ENCODE peak calls at places on chromosomes 5 and 9, in ten cellular contexts. W is T follicular helper cell; X is activated CD4-positive, alpha-beta T cell treated with anti-CD3 and anti-CD28 coated beads, Interleukin-2, amount 50 U/mL, for 24 hours; Q is natural killer cell treated with Interleukin-12 subunit alpha and Interleukin-12 subunit beta and Interleukin-15 and Interleukin-18, amount 100 ng/mL, for 72 hours; E is EH; C is MM.1S; Z is adrenal gland; N is CD8-positive, alpha-beta memory T cell; G is SJSA1; U is LoVo. I is an unnamed sample.

GRCh38 chr5:88393721-88394530 is 125.3 kb upstream of the TMEM161B start:
- DNase-seq in W (no peak), X (no peak), Q (no peak), E (no peak), C (no peak), Z (no peak), N (no peak), G (no peak), U (no peak), I (no peak)

GRCh38 chr9:90099262-90099982 is 494.6 kb downstream of the GADD45G start:
- DNase-seq in W (no peak), X (no peak), Q (no peak), E (peak; percentile 2), C (peak; percentile 13), Z (no peak), N (no peak), G (no peak), U (peak; percentile 12), I (no peak)

GRCh38 chr5:38780950-38781349 is 64.9 kb upstream of the OSMR start:
- DNase-seq in W (no peak), X (no peak), Q (no peak), E (peak; percentile 77), C (no peak), Z (peak; percentile 84), N (no peak), G (peak; percentile 77), U (peak; percentile 21), I (no peak)

GRCh38 chr9:36018755-36019720 is 17.7 kb upstream of the RECK start:
- DNase-seq in W (no peak), X (no peak), Q (no peak), E (peak; percentile 85), C (no peak), Z (no peak), N (no peak), G (no peak), U (no peak), I (no peak)

GRCh38 chr9:89750117-89750551 is 145.3 kb downstream of the GADD45G start:
- DNase-seq in W (no peak), X (no peak), Q (peak; percentile 35), E (no peak), C (no peak), Z (no peak), N (no peak), G (no peak), U (no peak), I (no peak)

GRCh38 chr9:7368410-7369292 is 430.9 kb downstream of the DMAC1 start:
- DNase-seq in W (no peak), X (no peak), Q (no peak), E (peak; percentile 76), C (no peak), Z (peak; percentile 55), N (no peak), G (no peak), U (no peak), I (no peak)

GRCh38 chr5:71719092-71719964 is at the start of gene CARTPT:
- DNase-seq in W (no peak), X (no peak), Q (no peak), E (peak; percentile 28), C (no peak), Z (peak; percentile 84), N (no peak), G (no peak), U (no peak), I (no peak)

GRCh38 chr5:95725937-95726810 is 5.0 kb upstream of the RHOBTB3 start:
- DNase-seq in W (no peak), X (no peak), Q (no peak), E (peak; percentile 83), C (peak; percentile 86), Z (no peak), N (no peak), G (no peak), U (no peak), I (no peak)

GRCh38 chr9:35617548-35617947 is 665 bp downstream of the CD72 start:
- DNase-seq in W (no peak), X (no peak), Q (no peak), E (no peak), C (no peak), Z (no peak), N (no peak), G (no peak), U (no peak), I (no peak)

GRCh38 chr5:643351-643801 is 31.2 kb downstream of the CEP72 start:
- DNase-seq in W (no peak), X (no peak), Q (no peak), E (no peak), C (no peak), Z (no peak), N (no peak), G (peak; percentile 26), U (no peak), I (no peak)

GRCh38 chr5:112165399-112165798 is 253.7 kb downstream of the EPB41L4A start:
- DNase-seq in W (no peak), X (no peak), Q (no peak), E (no peak), C (no peak), Z (no peak), N (no peak), G (no peak), U (no peak), I (no peak)

GRCh38 chr5:90015584-90016018 is 394.0 kb downstream of the CETN3 start:
- DNase-seq in W (no peak), X (no peak), Q (no peak), E (peak; percentile 0), C (peak; percentile 58), Z (no peak), N (no peak), G (no peak), U (no peak), I (no peak)

GRCh38 chr9:19999491-20000057 is 210.7 kb upstream of the SLC24A2 start:
- DNase-seq in W (no peak), X (peak; percentile 20), Q (peak; percentile 82), E (peak; percentile 93), C (no peak), Z (no peak), N (no peak), G (peak; percentile 60), U (no peak), I (peak; percentile 77)

GRCh38 chr9:38249587-38250210 is 142.8 kb upstream of the ALDH1B1 start:
- DNase-seq in W (no peak), X (no peak), Q (no peak), E (no peak), C (no peak), Z (no peak), N (no peak), G (no peak), U (no peak), I (no peak)

GRCh38 chr5:143064661-143065060 is 294.5 kb downstream of the ARHGAP26 start:
- DNase-seq in W (no peak), X (no peak), Q (no peak), E (no peak), C (no peak), Z (no peak), N (no peak), G (no peak), U (no peak), I (no peak)

I was measured in activated naive CD4-positive, alpha-beta T cell treated with anti-CD3 and anti-CD28 coated beads, Interleukin-2, amount 50 U/mL, for 72 hours.